ENCODE peak calls at places on chromosomes 2 and 18, in seven cellular contexts. One of them, this sample, is unnamed.
A peak's percentile ranks its signal among the peaks of the same experiment; 100 is the strongest.

GRCh38 chr18:27922780-27923179 is 254.2 kb downstream of the CDH2 start:
- DNase-seq in CD4-positive, alpha-beta T cell: no peak
- DNase-seq in progenitor cell of endocrine pancreas: no peak
- DNase-seq in endothelial cell: no peak
- DNase-seq in endothelial cell of umbilical vein: no peak
- DNase-seq in neural progenitor cell: no peak
- DNase-seq in RWPE1: no peak
- DNase-seq in this sample: no peak

GRCh38 chr2:225668606-225669266 is 269.2 kb downstream of the NYAP2 start:
- DNase-seq in CD4-positive, alpha-beta T cell: no peak
- DNase-seq in progenitor cell of endocrine pancreas: no peak
- DNase-seq in RWPE1: peak; percentile 54
- DNase-seq in endothelial cell: peak; percentile 25
- DNase-seq in endothelial cell of umbilical vein: peak; percentile 54
- DNase-seq in neural progenitor cell: peak; percentile 62
- DNase-seq in this sample: peak; percentile 19

GRCh38 chr2:100953406-100954043 is 48.6 kb upstream of the RPL31 start:
- DNase-seq in progenitor cell of endocrine pancreas: no peak
- DNase-seq in endothelial cell of umbilical vein: no peak
- DNase-seq in RWPE1: no peak
- DNase-seq in CD4-positive, alpha-beta T cell: no peak
- DNase-seq in endothelial cell: no peak
- DNase-seq in neural progenitor cell: no peak
- DNase-seq in this sample: peak; percentile 57

GRCh38 chr2:234038076-234038802 is 12.3 kb upstream of the SPP2 start:
- DNase-seq in neural progenitor cell: no peak
- DNase-seq in CD4-positive, alpha-beta T cell: no peak
- DNase-seq in endothelial cell: no peak
- DNase-seq in RWPE1: no peak
- DNase-seq in progenitor cell of endocrine pancreas: no peak
- DNase-seq in endothelial cell of umbilical vein: no peak
- DNase-seq in this sample: no peak

GRCh38 chr2:233981574-233982420 is 64.6 kb downstream of the TRPM8 start:
- DNase-seq in endothelial cell of umbilical vein: no peak
- DNase-seq in progenitor cell of endocrine pancreas: no peak
- DNase-seq in endothelial cell: no peak
- DNase-seq in RWPE1: no peak
- DNase-seq in CD4-positive, alpha-beta T cell: no peak
- DNase-seq in neural progenitor cell: no peak
- DNase-seq in this sample: no peak

GRCh38 chr2:161915121-161915520 is 158.9 kb downstream of the DPP4 start:
- DNase-seq in progenitor cell of endocrine pancreas: no peak
- DNase-seq in neural progenitor cell: no peak
- DNase-seq in endothelial cell of umbilical vein: no peak
- DNase-seq in endothelial cell: no peak
- DNase-seq in RWPE1: no peak
- DNase-seq in CD4-positive, alpha-beta T cell: no peak
- DNase-seq in this sample: no peak

GRCh38 chr18:7561907-7562460 is 5.1 kb upstream of the PTPRM start:
- DNase-seq in CD4-positive, alpha-beta T cell: no peak
- DNase-seq in endothelial cell of umbilical vein: peak; percentile 71
- DNase-seq in progenitor cell of endocrine pancreas: no peak
- DNase-seq in endothelial cell: no peak
- DNase-seq in RWPE1: no peak
- DNase-seq in neural progenitor cell: no peak
- DNase-seq in this sample: no peak

GRCh38 chr2:8312861-8313768 is 368.7 kb upstream of the ID2 start:
- DNase-seq in neural progenitor cell: peak; percentile 39
- DNase-seq in endothelial cell of umbilical vein: no peak
- DNase-seq in RWPE1: no peak
- DNase-seq in progenitor cell of endocrine pancreas: no peak
- DNase-seq in endothelial cell: no peak
- DNase-seq in CD4-positive, alpha-beta T cell: no peak
- DNase-seq in this sample: no peak

GRCh38 chr2:159960413-159960812 is 102.0 kb downstream of the PLA2R1 start:
- DNase-seq in endothelial cell: no peak
- DNase-seq in progenitor cell of endocrine pancreas: no peak
- DNase-seq in RWPE1: peak; percentile 93
- DNase-seq in CD4-positive, alpha-beta T cell: no peak
- DNase-seq in neural progenitor cell: no peak
- DNase-seq in endothelial cell of umbilical vein: peak; percentile 84
- DNase-seq in this sample: peak; percentile 2

GRCh38 chr2:10845640-10846039 is 33.1 kb upstream of the PDIA6 start:
- DNase-seq in CD4-positive, alpha-beta T cell: no peak
- DNase-seq in progenitor cell of endocrine pancreas: no peak
- DNase-seq in endothelial cell of umbilical vein: no peak
- DNase-seq in endothelial cell: no peak
- DNase-seq in RWPE1: no peak
- DNase-seq in neural progenitor cell: no peak
- DNase-seq in this sample: no peak

DNA sequence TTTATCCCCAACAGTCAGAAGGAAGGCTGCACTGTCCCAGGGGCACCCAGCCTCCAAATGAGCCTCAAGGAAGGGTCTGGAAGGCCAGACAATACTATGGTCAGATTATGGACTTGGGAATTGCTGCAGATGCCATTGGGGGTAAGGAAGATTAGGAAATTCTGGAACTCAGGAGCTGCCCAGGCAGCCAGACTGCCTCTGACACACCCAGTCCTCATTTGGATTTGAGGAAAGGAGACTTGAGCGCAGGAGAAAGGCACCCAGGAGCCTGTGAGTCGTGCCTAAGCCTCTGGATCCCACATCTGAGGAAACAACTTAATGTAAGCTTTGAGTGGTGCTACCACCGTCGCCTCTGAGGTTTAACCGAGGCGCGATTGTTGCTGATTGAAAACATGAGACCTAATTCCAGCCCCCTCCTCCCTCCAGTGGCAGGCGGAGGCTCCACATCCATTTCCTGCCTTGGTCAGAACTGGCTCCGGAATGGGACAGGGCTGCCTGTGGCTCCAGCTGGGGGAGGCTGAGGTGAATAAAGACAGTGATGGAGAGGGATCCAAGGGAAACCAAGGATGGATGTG is 176.8 kb upstream of the PKDCC start:
- DNase-seq in CD4-positive, alpha-beta T cell: no peak
- DNase-seq in endothelial cell of umbilical vein: no peak
- DNase-seq in neural progenitor cell: peak; percentile 66
- DNase-seq in RWPE1: no peak
- DNase-seq in endothelial cell: peak; percentile 59
- DNase-seq in progenitor cell of endocrine pancreas: no peak
- DNase-seq in this sample: no peak
- TF ChIP-seq CTCF in CD4-positive, alpha-beta T cell: no peak
- TF ChIP-seq CTCF in endothelial cell of umbilical vein: peak; percentile 4
- TF ChIP-seq CTCF in neural progenitor cell: peak; percentile 51
- TF ChIP-seq CTCF in RWPE1: no peak
- TF ChIP-seq CTCF in endothelial cell: peak; percentile 46
- TF ChIP-seq CTCF in progenitor cell of endocrine pancreas: peak; percentile 40
- TF ChIP-seq CTCF in this sample: no peak

GRCh38 chr18:43161528-43161927 is 46.0 kb upstream of the RIT2 start:
- DNase-seq in progenitor cell of endocrine pancreas: no peak
- DNase-seq in endothelial cell: no peak
- DNase-seq in endothelial cell of umbilical vein: peak; percentile 62
- DNase-seq in neural progenitor cell: no peak
- DNase-seq in RWPE1: no peak
- DNase-seq in CD4-positive, alpha-beta T cell: no peak
- DNase-seq in this sample: no peak
- TF ChIP-seq CTCF in progenitor cell of endocrine pancreas: no peak
- TF ChIP-seq CTCF in endothelial cell: no peak
- TF ChIP-seq CTCF in endothelial cell of umbilical vein: no peak
- TF ChIP-seq CTCF in neural progenitor cell: no peak
- TF ChIP-seq CTCF in RWPE1: no peak
- TF ChIP-seq CTCF in CD4-positive, alpha-beta T cell: no peak
- TF ChIP-seq CTCF in this sample: no peak

GRCh38 chr2:55031505-55031904 is 18.7 kb downstream of the RTN4 start:
- DNase-seq in endothelial cell of umbilical vein: no peak
- DNase-seq in endothelial cell: no peak
- DNase-seq in neural progenitor cell: no peak
- DNase-seq in CD4-positive, alpha-beta T cell: no peak
- DNase-seq in RWPE1: no peak
- DNase-seq in progenitor cell of endocrine pancreas: no peak
- DNase-seq in this sample: no peak

GRCh38 chr2:55033921-55034320 is 16.3 kb downstream of the RTN4 start:
- DNase-seq in CD4-positive, alpha-beta T cell: no peak
- DNase-seq in neural progenitor cell: no peak
- DNase-seq in endothelial cell of umbilical vein: peak; percentile 41
- DNase-seq in progenitor cell of endocrine pancreas: no peak
- DNase-seq in endothelial cell: no peak
- DNase-seq in RWPE1: no peak
- DNase-seq in this sample: no peak

GRCh38 chr2:55033076-55033742 is 17.0 kb downstream of the RTN4 start:
- DNase-seq in endothelial cell of umbilical vein: no peak
- DNase-seq in CD4-positive, alpha-beta T cell: no peak
- DNase-seq in progenitor cell of endocrine pancreas: no peak
- DNase-seq in RWPE1: no peak
- DNase-seq in endothelial cell: no peak
- DNase-seq in neural progenitor cell: no peak
- DNase-seq in this sample: peak; percentile 45

GRCh38 chr2:55029098-55029497 is 21.2 kb downstream of the RTN4 start:
- DNase-seq in CD4-positive, alpha-beta T cell: no peak
- DNase-seq in neural progenitor cell: no peak
- DNase-seq in RWPE1: no peak
- DNase-seq in progenitor cell of endocrine pancreas: no peak
- DNase-seq in endothelial cell of umbilical vein: no peak
- DNase-seq in endothelial cell: no peak
- DNase-seq in this sample: no peak

GRCh38 chr2:55030766-55031165 is 19.5 kb downstream of the RTN4 start:
- DNase-seq in CD4-positive, alpha-beta T cell: no peak
- DNase-seq in neural progenitor cell: no peak
- DNase-seq in endothelial cell: no peak
- DNase-seq in endothelial cell of umbilical vein: no peak
- DNase-seq in RWPE1: no peak
- DNase-seq in progenitor cell of endocrine pancreas: no peak
- DNase-seq in this sample: no peak
- TF ChIP-seq CTCF in CD4-positive, alpha-beta T cell: no peak
- TF ChIP-seq CTCF in neural progenitor cell: no peak
- TF ChIP-seq CTCF in endothelial cell: no peak
- TF ChIP-seq CTCF in endothelial cell of umbilical vein: no peak
- TF ChIP-seq CTCF in RWPE1: no peak
- TF ChIP-seq CTCF in progenitor cell of endocrine pancreas: no peak
- TF ChIP-seq CTCF in this sample: no peak

GRCh38 chr2:212858496-212858895 is 292.9 kb downstream of the IKZF2 start:
- DNase-seq in endothelial cell: no peak
- DNase-seq in CD4-positive, alpha-beta T cell: no peak
- DNase-seq in progenitor cell of endocrine pancreas: no peak
- DNase-seq in RWPE1: no peak
- DNase-seq in neural progenitor cell: no peak
- DNase-seq in endothelial cell of umbilical vein: no peak
- DNase-seq in this sample: no peak

GRCh38 chr2:212864186-212864585 is 287.2 kb downstream of the IKZF2 start:
- DNase-seq in endothelial cell: no peak
- DNase-seq in progenitor cell of endocrine pancreas: no peak
- DNase-seq in RWPE1: no peak
- DNase-seq in CD4-positive, alpha-beta T cell: no peak
- DNase-seq in neural progenitor cell: no peak
- DNase-seq in endothelial cell of umbilical vein: no peak
- DNase-seq in this sample: no peak

GRCh38 chr2:212863185-212863588 is 288.2 kb downstream of the IKZF2 start:
- DNase-seq in neural progenitor cell: peak; percentile 71
- DNase-seq in progenitor cell of endocrine pancreas: no peak
- DNase-seq in endothelial cell: peak; percentile 6
- DNase-seq in RWPE1: no peak
- DNase-seq in CD4-positive, alpha-beta T cell: no peak
- DNase-seq in endothelial cell of umbilical vein: peak; percentile 29
- DNase-seq in this sample: peak; percentile 61
- TF ChIP-seq CTCF in neural progenitor cell: peak; percentile 83
- TF ChIP-seq CTCF in progenitor cell of endocrine pancreas: peak; percentile 50
- TF ChIP-seq CTCF in endothelial cell: peak; percentile 28
- TF ChIP-seq CTCF in RWPE1: peak; percentile 34
- TF ChIP-seq CTCF in CD4-positive, alpha-beta T cell: no peak
- TF ChIP-seq CTCF in endothelial cell of umbilical vein: peak; percentile 45
- TF ChIP-seq CTCF in this sample: peak; percentile 81

DNA sequence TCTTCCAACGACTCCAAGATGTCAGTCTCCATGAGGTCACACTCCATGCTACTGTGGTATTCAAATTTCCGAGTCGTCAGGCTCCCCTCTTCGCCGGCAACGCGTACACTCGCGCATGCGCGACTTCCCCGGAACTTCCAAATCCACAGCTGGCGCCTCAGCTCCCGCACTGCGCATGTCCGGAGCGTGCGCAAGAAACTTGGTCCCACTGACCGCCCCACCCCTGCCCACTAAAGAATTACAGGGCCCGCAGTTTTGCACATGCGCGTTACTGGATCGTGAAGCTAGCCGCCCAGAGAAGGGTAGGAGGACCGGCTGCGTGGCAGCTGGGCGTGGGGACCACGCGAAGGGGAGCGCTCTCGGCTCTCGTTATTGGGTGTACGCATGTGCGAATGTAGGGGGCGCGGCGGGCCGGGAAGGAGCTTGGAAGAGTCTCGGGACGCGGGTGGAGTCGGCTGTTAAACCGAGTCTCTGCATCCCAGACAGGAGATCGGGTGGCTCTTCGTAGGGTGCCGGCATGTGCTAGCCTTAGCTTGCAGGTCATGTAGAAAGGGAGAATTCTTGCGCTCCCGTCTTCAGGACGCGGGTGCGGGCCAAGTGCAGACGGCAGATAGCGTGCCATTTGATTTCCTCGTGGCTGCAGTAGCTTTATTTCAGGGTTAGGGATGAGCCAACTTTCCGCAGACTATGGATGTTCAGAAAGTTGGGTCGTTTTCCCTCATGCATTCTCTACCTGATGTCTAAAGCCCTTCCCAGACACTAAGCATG is at the start of gene FAM98A:
- DNase-seq in CD4-positive, alpha-beta T cell: peak; percentile 99
- DNase-seq in progenitor cell of endocrine pancreas: peak; percentile 97
- DNase-seq in neural progenitor cell: peak; percentile 98
- DNase-seq in RWPE1: peak; percentile 97
- DNase-seq in endothelial cell: peak; percentile 99
- DNase-seq in endothelial cell of umbilical vein: peak; percentile 100
- DNase-seq in this sample: peak; percentile 98
- TF ChIP-seq CTCF in CD4-positive, alpha-beta T cell: no peak
- TF ChIP-seq CTCF in progenitor cell of endocrine pancreas: peak; percentile 20
- TF ChIP-seq CTCF in neural progenitor cell: peak; percentile 41
- TF ChIP-seq CTCF in RWPE1: no peak
- TF ChIP-seq CTCF in endothelial cell: no peak
- TF ChIP-seq CTCF in endothelial cell of umbilical vein: no peak
- TF ChIP-seq CTCF in this sample: no peak

This sample was measured in activated CD8-positive, alpha-beta T cell treated with anti-CD3 and anti-CD28 coated beads for 36 hours.